ENCODE peak calls at places on chromosome 6, in six cellular contexts. One of them, this sample, is unnamed.
A peak's percentile ranks its signal among the peaks of the same experiment; 100 is the strongest.

GRCh38 chr6:149320745-149321240 is 3.3 kb downstream of the TAB2 start:
- DNase-seq in HepG2: no peak
- DNase-seq in HCT116: no peak
- DNase-seq in SK-N-SH: no peak
- DNase-seq in K562: no peak
- DNase-seq in H1: no peak
- DNase-seq in this sample: no peak

GRCh38 chr6:25446815-25447569 is 167.8 kb downstream of the CARMIL1 start:
- DNase-seq in HepG2: no peak
- DNase-seq in HCT116: no peak
- DNase-seq in SK-N-SH: no peak
- DNase-seq in K562: no peak
- DNase-seq in H1: no peak
- DNase-seq in this sample: no peak

GRCh38 chr6:170291271-170292110 is 613 bp upstream of the DLL1 start:
- DNase-seq in HepG2: no peak
- DNase-seq in HCT116: no peak
- DNase-seq in SK-N-SH: peak; percentile 59
- DNase-seq in K562: no peak
- DNase-seq in H1: peak; percentile 67
- DNase-seq in this sample: peak; percentile 71

GRCh38 chr6:112640895-112641294 is 293.8 kb downstream of the RFPL4B start:
- DNase-seq in HepG2: no peak
- DNase-seq in HCT116: no peak
- DNase-seq in SK-N-SH: peak; percentile 36
- DNase-seq in K562: no peak
- DNase-seq in H1: no peak
- DNase-seq in this sample: no peak

GRCh38 chr6:29743025-29743424 is 19.8 kb downstream of the HLA-F start:
- DNase-seq in HepG2: no peak
- DNase-seq in HCT116: no peak
- DNase-seq in SK-N-SH: no peak
- DNase-seq in K562: no peak
- DNase-seq in H1: no peak
- DNase-seq in this sample: no peak

GRCh38 chr6:121354764-121355163 is 20.5 kb upstream of the TBC1D32 start:
- DNase-seq in HepG2: no peak
- DNase-seq in HCT116: no peak
- DNase-seq in SK-N-SH: no peak
- DNase-seq in K562: no peak
- DNase-seq in H1: no peak
- DNase-seq in this sample: no peak

GRCh38 chr6:167968091-167968490 is 29.4 kb upstream of the KIF25 start:
- DNase-seq in HepG2: peak; percentile 65
- DNase-seq in HCT116: peak; percentile 16
- DNase-seq in SK-N-SH: peak; percentile 55
- DNase-seq in K562: peak; percentile 63
- DNase-seq in H1: peak; percentile 29
- DNase-seq in this sample: no peak

GRCh38 chr6:154754152-154754551 is 20.9 kb downstream of the SCAF8 start:
- DNase-seq in HepG2: no peak
- DNase-seq in HCT116: no peak
- DNase-seq in SK-N-SH: no peak
- DNase-seq in K562: no peak
- DNase-seq in H1: no peak
- DNase-seq in this sample: no peak

GRCh38 chr6:154500769-154501171 is 9.7 kb downstream of the CNKSR3 start:
- DNase-seq in HepG2: peak; percentile 66
- DNase-seq in HCT116: no peak
- DNase-seq in SK-N-SH: peak; percentile 35
- DNase-seq in K562: no peak
- DNase-seq in H1: no peak
- DNase-seq in this sample: no peak

GRCh38 chr6:167420858-167421766 is 96.2 kb downstream of the TTLL2 start:
- DNase-seq in HepG2: peak; percentile 84
- DNase-seq in HCT116: no peak
- DNase-seq in SK-N-SH: peak; percentile 76
- DNase-seq in K562: no peak
- DNase-seq in H1: no peak
- DNase-seq in this sample: no peak

GRCh38 chr6:124872361-124873065 is 89.7 kb upstream of the RNF217 start:
- DNase-seq in HepG2: no peak
- DNase-seq in HCT116: no peak
- DNase-seq in SK-N-SH: no peak
- DNase-seq in K562: no peak
- DNase-seq in H1: no peak
- DNase-seq in this sample: no peak

GRCh38 chr6:135812085-135812526 is 39.4 kb upstream of the PDE7B start:
- DNase-seq in HepG2: no peak
- DNase-seq in HCT116: no peak
- DNase-seq in SK-N-SH: no peak
- DNase-seq in K562: no peak
- DNase-seq in H1: no peak
- DNase-seq in this sample: no peak
- TF ChIP-seq JUND in HepG2: no peak
- TF ChIP-seq JUND in HCT116: no peak
- TF ChIP-seq JUND in SK-N-SH: peak; percentile 14
- TF ChIP-seq JUND in K562: no peak
- TF ChIP-seq JUND in H1: no peak
- TF ChIP-seq JUND in this sample: no peak

GRCh38 chr6:8875986-8876385 is 440.6 kb upstream of the SLC35B3 start:
- DNase-seq in HepG2: no peak
- DNase-seq in HCT116: no peak
- DNase-seq in SK-N-SH: no peak
- DNase-seq in K562: no peak
- DNase-seq in H1: no peak
- DNase-seq in this sample: no peak

GRCh38 chr6:8881663-8882062 is 446.3 kb upstream of the SLC35B3 start:
- DNase-seq in HepG2: no peak
- DNase-seq in HCT116: no peak
- DNase-seq in SK-N-SH: no peak
- DNase-seq in K562: no peak
- DNase-seq in H1: no peak
- DNase-seq in this sample: no peak

GRCh38 chr6:8879334-8879733 is 444.0 kb upstream of the SLC35B3 start:
- DNase-seq in HepG2: no peak
- DNase-seq in HCT116: no peak
- DNase-seq in SK-N-SH: no peak
- DNase-seq in K562: no peak
- DNase-seq in H1: no peak
- DNase-seq in this sample: no peak
- TF ChIP-seq JUND in HepG2: no peak
- TF ChIP-seq JUND in HCT116: no peak
- TF ChIP-seq JUND in SK-N-SH: no peak
- TF ChIP-seq JUND in K562: no peak
- TF ChIP-seq JUND in H1: no peak
- TF ChIP-seq JUND in this sample: no peak

GRCh38 chr6:8175046-8175777 is 72.9 kb upstream of the EEF1E1 start:
- DNase-seq in HepG2: no peak
- DNase-seq in HCT116: no peak
- DNase-seq in SK-N-SH: no peak
- DNase-seq in K562: no peak
- DNase-seq in H1: no peak
- DNase-seq in this sample: no peak

GRCh38 chr6:8172510-8172909 is 70.2 kb upstream of the EEF1E1 start:
- DNase-seq in HepG2: no peak
- DNase-seq in HCT116: no peak
- DNase-seq in SK-N-SH: no peak
- DNase-seq in K562: no peak
- DNase-seq in H1: no peak
- DNase-seq in this sample: no peak

GRCh38 chr6:8170245-8170644 is 67.9 kb upstream of the EEF1E1 start:
- DNase-seq in HepG2: no peak
- DNase-seq in HCT116: no peak
- DNase-seq in SK-N-SH: no peak
- DNase-seq in K562: no peak
- DNase-seq in H1: no peak
- DNase-seq in this sample: peak; percentile 40

GRCh38 chr6:8174571-8174970 is 72.2 kb upstream of the EEF1E1 start:
- DNase-seq in HepG2: no peak
- DNase-seq in HCT116: no peak
- DNase-seq in SK-N-SH: no peak
- DNase-seq in K562: no peak
- DNase-seq in H1: no peak
- DNase-seq in this sample: no peak

GRCh38 chr6:8170754-8171153 is 68.4 kb upstream of the EEF1E1 start:
- DNase-seq in HepG2: no peak
- DNase-seq in HCT116: no peak
- DNase-seq in SK-N-SH: no peak
- DNase-seq in K562: no peak
- DNase-seq in H1: no peak
- DNase-seq in this sample: no peak
- TF ChIP-seq JUND in HepG2: no peak
- TF ChIP-seq JUND in HCT116: no peak
- TF ChIP-seq JUND in SK-N-SH: no peak
- TF ChIP-seq JUND in K562: no peak
- TF ChIP-seq JUND in H1: no peak
- TF ChIP-seq JUND in this sample: no peak

GRCh38 chr6:107578642-107579332 is 88.9 kb downstream of the SOBP start:
- DNase-seq in HepG2: no peak
- DNase-seq in HCT116: no peak
- DNase-seq in SK-N-SH: peak; percentile 71
- DNase-seq in K562: no peak
- DNase-seq in H1: no peak
- DNase-seq in this sample: no peak

GRCh38 chr6:107574856-107575255 is 84.9 kb downstream of the SOBP start:
- DNase-seq in HepG2: no peak
- DNase-seq in HCT116: no peak
- DNase-seq in SK-N-SH: no peak
- DNase-seq in K562: no peak
- DNase-seq in H1: no peak
- DNase-seq in this sample: no peak

GRCh38 chr6:107579413-107579812 is 89.5 kb downstream of the SOBP start:
- DNase-seq in HepG2: no peak
- DNase-seq in HCT116: no peak
- DNase-seq in SK-N-SH: no peak
- DNase-seq in K562: no peak
- DNase-seq in H1: no peak
- DNase-seq in this sample: no peak

GRCh38 chr6:107572886-107573285 is 83.0 kb downstream of the SOBP start:
- DNase-seq in HepG2: no peak
- DNase-seq in HCT116: no peak
- DNase-seq in SK-N-SH: no peak
- DNase-seq in K562: no peak
- DNase-seq in H1: no peak
- DNase-seq in this sample: no peak

GRCh38 chr6:107576852-107577251 is 86.9 kb downstream of the SOBP start:
- DNase-seq in HepG2: no peak
- DNase-seq in HCT116: no peak
- DNase-seq in SK-N-SH: no peak
- DNase-seq in K562: no peak
- DNase-seq in H1: no peak
- DNase-seq in this sample: no peak
- TF ChIP-seq JUND in HepG2: no peak
- TF ChIP-seq JUND in HCT116: no peak
- TF ChIP-seq JUND in SK-N-SH: peak; percentile 61
- TF ChIP-seq JUND in K562: no peak
- TF ChIP-seq JUND in H1: no peak
- TF ChIP-seq JUND in this sample: no peak

This sample was measured in T47D.